ENCODE peak calls at places on chromosome 13, in seven cellular contexts. U, L, E, Z, I, R and F are unnamed samples.

GRCh38 chr13:49620170-49620621 is 8.1 kb upstream of the ARL11 start:
- DNase-seq in R (no peak), E (no peak), L (no peak), I (no peak), Z (peak; percentile 82), U (no peak), F (no peak)

GRCh38 chr13:92727118-92727517 is 499.5 kb upstream of the GPC6 start:
- DNase-seq in Z (no peak), I (no peak), R (peak; percentile 5), E (no peak), U (no peak), L (no peak), F (no peak)

GRCh38 chr13:102642475-102642874 is 45.7 kb downstream of the TPP2 start:
- DNase-seq in E (peak; percentile 12), I (no peak), U (no peak), R (peak; percentile 21), L (no peak), Z (no peak), F (peak; percentile 88)

GRCh38 chr13:86813198-86813597 is 858.0 kb upstream of the SLITRK5 start:
- DNase-seq in Z (no peak), I (no peak), L (no peak), U (no peak), R (no peak), E (no peak), F (no peak)

GRCh38 chr13:33932765-33933406 is 114.9 kb downstream of the RFC3 start:
- DNase-seq in I (no peak), E (no peak), Z (no peak), L (no peak), R (no peak), U (no peak), F (no peak)

GRCh38 chr13:60169239-60170031 is 5.7 kb upstream of the DIAPH3 start:
- DNase-seq in Z (no peak), I (no peak), R (no peak), U (no peak), E (no peak), L (no peak), F (no peak)

GRCh38 chr13:28755546-28755870 is 36.7 kb upstream of the SLC46A3 start:
- DNase-seq in Z (no peak), U (no peak), L (no peak), E (no peak), I (no peak), R (peak; percentile 43), F (no peak)

GRCh38 chr13:49444517-49445395 is 682 bp downstream of the SETDB2 start:
- DNase-seq in R (peak; percentile 87), U (no peak), E (peak; percentile 69), L (no peak), I (peak; percentile 50), Z (no peak), F (no peak)

GRCh38 chr13:32624441-32624840 is 38.2 kb downstream of the PDS5B start:
- DNase-seq in U (no peak), E (no peak), Z (no peak), I (peak; percentile 8), L (no peak), R (no peak), F (no peak)

GRCh38 chr13:42592915-42593718 is 19.2 kb downstream of the TNFSF11 start:
- DNase-seq in Z (no peak), I (no peak), E (no peak), L (no peak), R (no peak), U (no peak), F (no peak)

GRCh38 chr13:93388701-93389100 is 162.1 kb downstream of the GPC6 start:
- DNase-seq in Z (no peak), I (peak; percentile 65), U (no peak), E (peak; percentile 60), R (peak; percentile 80), L (peak; percentile 4), F (no peak)

GRCh38 chr13:64723735-64724134 is 2506.4 kb downstream of the PCDH9 start:
- DNase-seq in R (peak; percentile 75), E (peak; percentile 90), Z (no peak), U (no peak), L (peak; percentile 61), I (peak; percentile 93), F (no peak)

GRCh38 chr13:26220575-26220974 is 1.5 kb downstream of the RNF6 start:
- DNase-seq in L (no peak), Z (no peak), I (peak; percentile 27), U (no peak), R (peak; percentile 69), E (peak; percentile 81), F (no peak)

GRCh38 chr13:76019421-76020044 is 383.4 kb downstream of the LMO7 start:
- DNase-seq in U (no peak), L (no peak), R (peak; percentile 17), I (no peak), E (no peak), Z (peak; percentile 47), F (no peak)

GRCh38 chr13:100619940-100620339 is 31.4 kb upstream of the GGACT start:
- DNase-seq in I (no peak), U (no peak), E (no peak), L (no peak), Z (no peak), R (no peak), F (no peak)

GRCh38 chr13:65856464-65856863 is 1373.7 kb downstream of the PCDH9 start:
- DNase-seq in Z (no peak), L (no peak), R (peak; percentile 82), U (no peak), E (no peak), I (peak; percentile 17), F (no peak)

GRCh38 chr13:60338754-60339153 is 58.3 kb upstream of the TDRD3 start:
- DNase-seq in Z (no peak), E (no peak), R (no peak), L (no peak), I (no peak), U (no peak), F (no peak)

DNA sequence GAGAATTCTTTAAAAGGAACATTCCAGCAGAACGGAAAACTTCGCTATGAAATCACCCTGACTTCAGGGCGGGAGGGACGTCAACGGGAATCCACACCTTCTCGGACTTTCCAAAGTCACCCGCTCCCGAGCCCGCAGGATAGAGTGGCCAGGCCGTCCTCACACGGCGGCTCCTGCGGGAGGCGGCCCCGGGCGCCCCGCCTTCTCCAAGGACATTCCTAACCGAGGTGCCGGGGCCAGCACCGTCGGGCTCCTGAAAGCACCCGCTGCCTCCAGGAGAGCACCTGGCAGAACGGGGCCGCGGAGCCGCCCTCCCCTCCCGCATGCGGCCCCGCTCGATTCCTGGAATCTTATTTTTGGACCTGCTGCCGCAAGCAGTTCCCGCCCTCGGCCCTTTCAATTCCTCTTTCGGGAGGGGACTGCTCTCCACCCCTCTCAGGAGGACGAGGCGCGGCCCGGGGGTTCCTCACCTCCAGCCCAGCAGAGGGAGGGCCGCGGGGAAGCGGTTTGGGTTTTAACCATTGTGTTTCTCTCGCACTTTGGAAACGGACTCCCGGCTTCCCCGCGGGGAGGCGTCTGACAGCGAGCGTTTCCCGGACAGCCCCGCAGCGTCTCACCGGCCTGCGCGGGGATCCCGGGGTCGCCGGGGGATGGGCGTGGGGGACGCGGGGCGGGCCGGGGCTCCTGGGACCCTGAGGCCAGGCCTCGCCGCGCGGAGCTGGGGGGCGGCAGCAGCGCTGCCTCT is 938 bp downstream of the GAS6 start:
- DNase-seq in Z (peak; percentile 86), E (no peak), U (no peak), L (no peak), I (peak; percentile 25), R (no peak), F (no peak)
- H3K4me3 ChIP-seq in Z (peak overlapping the region; percentile 71), E (peak overlapping the region; percentile 66), U (peak overlapping the region; percentile 85), L (peak overlapping the region; percentile 81), I (peak overlapping the region; percentile 40), R (peak overlapping the region; percentile 87), F (peak overlapping the region; percentile 46)

DNA sequence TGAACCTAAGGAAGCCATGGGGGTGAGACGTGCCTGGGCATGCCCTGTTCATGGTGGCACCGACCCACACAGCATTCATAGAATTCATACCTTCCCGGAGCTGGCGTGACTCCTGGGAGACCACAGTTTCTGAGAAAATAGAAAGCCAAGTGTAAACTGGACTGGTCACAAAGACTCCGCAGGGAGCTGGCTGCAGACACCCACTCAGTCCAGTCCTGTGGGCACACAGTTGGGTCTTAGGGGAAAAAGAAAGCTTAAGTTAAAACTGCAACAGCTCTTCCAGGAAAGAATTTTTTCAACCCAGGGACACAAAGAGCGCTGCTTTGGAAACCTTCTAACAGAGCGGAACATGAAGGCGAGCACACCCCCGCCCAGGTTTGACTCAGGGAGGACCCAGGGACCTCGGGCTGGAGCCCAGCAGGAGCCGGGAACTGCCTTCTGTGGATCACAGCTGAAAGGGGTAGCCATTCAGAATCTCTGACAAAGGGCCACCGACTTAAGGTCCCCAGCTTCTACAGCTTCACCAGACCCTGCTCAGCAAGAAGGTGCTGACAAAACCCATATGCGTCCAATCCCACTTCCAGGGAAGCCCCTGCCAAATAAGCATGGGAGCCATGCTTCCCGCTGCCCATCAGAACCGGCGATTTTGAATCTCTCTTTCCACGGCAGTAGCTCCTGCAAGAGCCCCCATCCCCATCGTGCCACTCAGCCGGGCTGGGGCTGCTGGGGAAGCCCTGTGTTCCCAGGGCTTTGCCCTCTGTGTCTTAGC is 183.7 kb downstream of the COL4A1 start:
- DNase-seq in Z (no peak), R (no peak), E (peak; percentile 67), L (no peak), I (no peak), U (no peak), F (no peak)
- H3K4me3 ChIP-seq in Z (no peak overlapping the region), R (no peak overlapping the region), E (no peak overlapping the region), L (no peak overlapping the region), I (no peak overlapping the region), U (peak overlapping the region; percentile 47), F (no peak overlapping the region)

GRCh38 chr13:98056839-98057410 is 86.0 kb upstream of the FARP1 start:
- DNase-seq in R (no peak), L (no peak), I (no peak), U (no peak), Z (no peak), E (no peak), F (no peak)
- H3K4me3 ChIP-seq in R (no peak overlapping the region), L (no peak overlapping the region), I (no peak overlapping the region), U (no peak overlapping the region), Z (no peak overlapping the region), E (no peak overlapping the region), F (no peak overlapping the region)

GRCh38 chr13:88456155-88456554 is 785.0 kb downstream of the SLITRK5 start:
- DNase-seq in U (no peak), Z (no peak), R (no peak), E (no peak), L (no peak), I (no peak), F (no peak)

GRCh38 chr13:88459335-88459734 is 788.2 kb downstream of the SLITRK5 start:
- DNase-seq in U (no peak), L (no peak), E (no peak), R (no peak), I (no peak), Z (no peak), F (no peak)

GRCh38 chr13:88464851-88465250 is 793.7 kb downstream of the SLITRK5 start:
- DNase-seq in I (no peak), L (no peak), Z (no peak), U (no peak), E (no peak), R (no peak), F (no peak)

DNA sequence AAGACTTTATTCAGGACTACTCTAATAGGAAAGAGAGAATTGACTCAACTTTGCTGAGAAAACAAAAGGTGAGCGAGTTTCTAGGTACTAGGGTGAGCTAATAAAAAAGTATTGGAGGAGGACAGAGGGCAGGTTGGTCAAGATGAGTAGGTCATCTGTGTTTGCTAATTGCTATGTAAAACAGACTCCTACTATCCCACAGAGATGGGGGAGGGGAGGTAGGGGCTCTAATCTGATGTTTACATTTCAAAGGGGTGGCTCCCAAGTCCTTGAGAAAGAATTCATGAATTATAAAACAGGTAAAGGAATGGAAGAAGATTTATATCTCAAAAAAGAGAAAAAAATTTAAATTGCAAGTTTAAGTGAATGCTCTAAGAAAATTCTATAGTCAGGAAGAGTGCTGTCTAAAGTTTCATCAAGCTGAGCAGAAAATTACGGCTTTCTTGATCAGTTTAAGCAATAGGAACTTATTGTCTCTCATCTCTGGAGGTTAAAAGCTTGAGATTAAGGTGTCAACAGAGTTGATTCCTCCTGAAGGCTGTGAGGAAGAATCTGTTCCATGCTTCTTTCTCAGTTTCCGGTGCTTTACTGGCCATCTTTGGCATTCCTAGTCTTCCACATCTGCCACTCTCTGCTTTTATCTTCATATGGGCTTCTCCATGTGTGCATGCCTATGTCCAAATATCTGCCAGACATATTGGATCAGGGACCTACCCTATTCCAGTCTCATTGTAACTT is 790.3 kb downstream of the SLITRK5 start:
- DNase-seq in L (no peak), E (no peak), R (no peak), Z (no peak), U (no peak), I (no peak), F (no peak)
- H3K4me3 ChIP-seq in L (no peak overlapping the region), E (no peak overlapping the region), R (no peak overlapping the region), Z (no peak overlapping the region), U (no peak overlapping the region), I (no peak overlapping the region), F (no peak overlapping the region)